ENCODE peak calls at places on chromosomes 7 and 10, in five cellular contexts. Z, Q, N, Y and V are unnamed samples.
A peak's percentile ranks its signal among the peaks of the same experiment; 100 is the strongest.

GRCh38 chr10:119997429-119997828 is 104.9 kb downstream of the SEC23IP start:
- DNase-seq in Q (no peak), N (peak; percentile 51), Y (no peak), Z (no peak), V (no peak)

GRCh38 chr10:58897708-58898107 is 278.7 kb upstream of the PHYHIPL start:
- DNase-seq in N (no peak), Z (no peak), Q (no peak), Y (no peak), V (no peak)

GRCh38 chr10:88949912-88950664 is 2.5 kb downstream of the ACTA2 start:
- DNase-seq in N (no peak), Z (no peak), Y (no peak), Q (no peak), V (no peak)

GRCh38 chr7:125363873-125364272 is 434.2 kb upstream of the POT1 start:
- DNase-seq in Q (no peak), Y (no peak), Z (no peak), N (no peak), V (no peak)

GRCh38 chr10:76420725-76421124 is 989.3 kb downstream of the LRMDA start:
- DNase-seq in Z (no peak), Q (no peak), N (no peak), Y (no peak), V (no peak)

GRCh38 chr7:77571791-77572190 is 34.7 kb downstream of the PTPN12 start:
- DNase-seq in Y (no peak), Q (no peak), Z (no peak), N (no peak), V (no peak)

GRCh38 chr10:124739996-124740373 is 4.2 kb downstream of the FAM53B start:
- DNase-seq in Q (no peak), Y (no peak), Z (no peak), N (no peak), V (no peak)

GRCh38 chr10:21519981-21520436 is 5.5 kb downstream of the SKIDA1 start:
- DNase-seq in Z (no peak), Q (no peak), Y (no peak), N (no peak), V (no peak)

GRCh38 chr7:134729895-134730294 is 49.5 kb upstream of the CALD1 start:
- DNase-seq in Y (no peak), N (no peak), Z (no peak), Q (no peak), V (no peak)

GRCh38 chr7:259751-260405 is 30.1 kb upstream of the FOXL3 start:
- DNase-seq in Z (no peak), N (no peak), Q (no peak), Y (no peak), V (no peak)

GRCh38 chr7:3888096-3888495 is 587.0 kb downstream of the SDK1 start:
- DNase-seq in Q (no peak), Z (no peak), N (no peak), Y (no peak), V (no peak)

GRCh38 chr10:33352154-33352553 is 17.7 kb upstream of the NRP1 start:
- DNase-seq in Z (no peak), Y (no peak), Q (no peak), N (no peak), V (no peak)

DNA sequence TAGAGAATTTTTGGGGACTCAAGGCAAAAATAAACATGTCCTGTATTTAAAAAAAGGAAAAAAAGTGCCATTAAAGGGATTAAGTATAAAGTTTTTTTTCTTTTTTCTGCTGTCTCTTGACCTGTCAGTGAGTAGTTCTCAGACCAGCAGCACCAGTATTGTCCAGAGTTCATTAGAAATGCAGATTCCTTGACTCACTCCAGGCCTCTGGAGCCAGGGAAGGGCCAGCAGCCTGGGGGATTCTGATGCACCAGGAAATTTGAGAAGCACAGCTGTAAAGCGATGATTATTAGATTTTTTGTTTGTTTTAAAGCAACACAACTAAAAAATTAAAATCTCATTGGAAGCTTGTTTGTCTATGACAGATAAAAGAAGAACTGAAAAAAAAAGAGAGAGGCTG is 61.4 kb downstream of the ARHGAP22 start:
- DNase-seq in Q (no peak), Y (no peak), N (no peak), Z (no peak), V (no peak)
- TF ChIP-seq ZBTB33 in Q (no peak), Y (no peak), N (no peak), Z (no peak), V (no peak)

DNA sequence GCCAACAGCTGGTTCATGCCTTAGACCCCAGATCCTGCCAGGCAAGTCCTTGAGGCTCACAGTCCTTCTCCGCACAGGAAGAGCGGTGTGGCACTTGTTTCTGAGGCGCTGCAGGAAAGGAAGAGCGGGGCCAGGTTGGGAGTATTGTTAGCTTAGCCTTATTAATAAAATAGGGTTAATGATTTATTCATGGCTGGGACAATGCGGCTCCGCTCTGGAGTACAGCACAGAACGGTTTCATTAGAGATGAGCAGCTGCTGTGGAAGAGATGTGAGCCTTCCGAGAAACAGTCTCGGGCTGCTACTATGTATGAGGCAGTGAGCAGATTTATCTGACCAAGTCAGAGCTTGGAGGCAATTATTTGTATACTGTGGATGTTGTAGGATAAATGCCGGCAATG is 78.2 kb downstream of the FZD1 start:
- DNase-seq in Y (no peak), Q (no peak), Z (no peak), N (no peak), V (no peak)
- TF ChIP-seq ZBTB33 in Y (no peak), Q (no peak), Z (no peak), N (no peak), V (no peak)

DNA sequence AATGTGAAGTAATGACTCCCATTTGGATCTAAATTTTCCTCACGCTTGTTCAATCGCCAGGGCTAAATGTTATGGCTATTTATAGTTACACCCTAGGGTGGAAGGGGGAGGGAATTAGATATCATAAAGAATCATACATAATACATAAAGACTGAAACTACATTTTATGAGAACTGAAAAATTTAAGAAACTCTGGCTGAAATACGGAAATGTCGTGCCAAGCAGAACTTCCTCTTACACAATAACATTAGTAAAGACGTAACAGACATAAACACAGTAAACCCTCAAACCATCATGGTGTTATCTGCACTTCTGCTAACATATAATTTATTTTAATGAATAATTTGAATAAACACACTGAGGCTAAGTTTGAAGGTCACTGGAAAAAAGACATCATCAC is 327.4 kb upstream of the PHF14 start:
- DNase-seq in N (no peak), Z (no peak), Q (no peak), Y (no peak), V (no peak)
- TF ChIP-seq ZBTB33 in N (no peak), Z (no peak), Q (no peak), Y (no peak), V (no peak)

GRCh38 chr7:6558837-6559236 is 7.6 kb upstream of the GRID2IP start:
- DNase-seq in N (peak; percentile 88), Z (peak; percentile 74), Y (no peak), Q (peak; percentile 73), V (peak; percentile 56)
- TF ChIP-seq ZBTB33 in N (no peak), Z (no peak), Y (no peak), Q (no peak), V (no peak)

GRCh38 chr7:31890198-31890597 is 180.0 kb downstream of the PDE1C start:
- DNase-seq in Z (no peak), N (no peak), Q (no peak), Y (peak; percentile 39), V (no peak)
- TF ChIP-seq ZBTB33 in Z (no peak), N (no peak), Q (no peak), Y (no peak), V (no peak)

DNA sequence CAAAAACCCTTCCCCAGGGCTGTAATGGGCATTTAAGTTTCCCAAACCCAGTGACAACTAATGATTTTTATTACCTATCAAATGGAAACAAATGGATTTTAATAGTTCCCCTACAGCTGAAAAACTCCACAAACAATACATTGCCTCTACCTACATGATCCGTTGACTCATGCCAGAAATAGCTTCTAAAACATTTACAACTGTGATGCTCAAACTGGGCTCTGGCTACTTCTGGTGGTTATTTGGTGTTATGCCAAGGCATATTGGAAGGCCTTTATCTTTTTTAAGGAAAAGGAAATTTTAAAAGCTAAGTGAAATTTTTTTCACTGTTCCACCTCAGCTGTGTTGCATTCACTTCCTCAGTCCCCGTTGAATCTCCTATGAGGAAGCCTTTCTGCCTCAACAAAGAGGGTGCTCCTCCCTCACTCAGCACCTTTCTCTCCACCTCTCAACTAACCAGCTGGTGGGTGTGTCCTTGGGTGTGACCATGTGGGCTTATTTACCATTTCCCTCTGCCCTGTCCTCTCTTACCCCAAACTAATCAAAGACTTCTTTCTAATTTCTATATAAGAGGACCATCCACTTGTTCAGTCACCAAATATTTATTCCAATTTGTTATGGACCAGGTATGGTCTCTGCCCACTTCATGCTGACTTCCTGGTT is 82.9 kb downstream of the PRTFDC1 start:
- DNase-seq in Y (no peak), Z (peak; percentile 32), Q (no peak), N (no peak), V (no peak)
- TF ChIP-seq ZBTB33 in Y (no peak), Z (no peak), Q (no peak), N (no peak), V (no peak)

DNA sequence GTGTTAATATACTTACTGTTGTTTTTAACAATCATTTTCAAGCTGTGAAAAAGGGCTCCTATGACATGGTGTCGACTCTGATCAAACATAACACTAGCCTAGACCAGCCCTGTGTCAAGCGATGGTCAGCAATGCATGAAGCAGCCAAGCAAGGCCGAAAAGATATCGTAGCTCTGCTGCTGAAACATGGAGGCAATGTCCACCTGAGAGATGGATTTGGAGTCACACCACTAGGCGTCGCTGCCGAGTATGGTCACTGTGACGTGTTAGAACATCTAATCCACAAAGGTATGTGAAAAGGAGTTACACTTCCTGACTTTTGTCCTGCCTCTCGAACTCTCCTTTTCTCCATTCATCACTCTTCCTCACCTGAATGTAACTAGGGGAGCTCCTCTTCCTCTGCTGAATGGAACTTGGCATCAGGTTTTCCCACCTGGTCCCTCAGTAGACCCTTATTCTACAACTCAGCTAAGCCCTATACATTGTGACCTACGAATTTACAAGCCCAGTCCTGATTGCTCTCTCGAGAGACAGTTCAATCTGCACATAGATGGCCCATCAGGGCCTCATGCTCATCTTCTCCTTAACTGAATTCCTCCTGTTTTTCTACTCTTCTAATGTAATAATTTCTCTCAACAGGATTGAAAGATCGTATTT is 23.0 kb downstream of the ASB15 start:
- DNase-seq in Y (peak; percentile 25), Q (peak; percentile 47), N (peak; percentile 35), Z (peak; percentile 76), V (no peak)
- TF ChIP-seq ZBTB33 in Y (no peak), Q (no peak), N (no peak), Z (no peak), V (no peak)

DNA sequence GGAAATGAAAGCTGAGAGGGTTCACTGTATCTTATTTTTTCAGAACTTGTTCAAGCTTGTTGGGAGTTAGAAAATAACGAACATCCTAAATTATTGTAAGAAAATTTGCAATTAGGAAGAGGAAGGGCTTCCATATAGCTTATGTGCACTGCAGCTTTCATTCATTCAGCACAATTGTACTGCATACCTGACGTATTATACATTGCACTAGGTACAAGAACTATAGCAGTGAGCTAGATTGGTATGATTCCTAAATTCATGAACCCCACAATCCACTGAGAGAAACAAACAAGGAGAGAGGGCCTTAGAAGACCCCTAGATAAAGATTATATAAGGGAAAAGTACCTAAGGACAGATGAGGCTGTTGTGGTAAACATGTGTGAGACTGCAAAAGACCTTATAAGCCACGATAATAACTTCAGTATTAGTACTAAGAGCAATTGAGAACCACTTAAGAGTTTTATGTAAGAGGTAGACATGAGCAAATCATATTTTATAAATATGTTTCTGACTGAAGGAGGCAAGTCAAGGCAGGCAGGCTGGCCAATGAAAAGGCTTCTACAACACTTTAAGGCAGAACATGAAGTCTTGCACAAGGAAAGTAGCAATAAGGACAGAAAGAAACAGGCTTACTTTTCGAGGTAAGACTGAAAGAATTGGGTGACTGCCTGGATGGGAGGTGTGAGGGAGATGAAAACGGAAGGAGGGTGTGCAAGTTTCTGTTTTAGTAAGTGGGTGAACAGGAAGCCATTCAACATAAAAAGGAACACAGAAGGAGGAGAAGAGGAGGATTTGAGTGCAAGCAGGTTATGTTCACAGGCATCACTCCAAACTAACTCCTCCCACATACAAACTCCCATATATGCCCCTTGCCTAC is 77.9 kb upstream of the LRRN3 start:
- DNase-seq in N (no peak), Q (no peak), Z (no peak), Y (peak; percentile 63), V (no peak)
- TF ChIP-seq ZBTB33 in N (no peak), Q (no peak), Z (no peak), Y (no peak), V (no peak)